ENCODE peak calls at places on chromosomes 4 and X, in seven cellular contexts. One of them, this sample, is unnamed.

GRCh38 chr4:129043523-129043922 is 49.8 kb downstream of the SCLT1 start:
- DNase-seq in mesothelial cell of epicardium: no peak
- DNase-seq in iPS-NIHi11: no peak
- DNase-seq in amniotic stem cell: no peak
- DNase-seq in Calu3: no peak
- DNase-seq in RCC 7860: no peak
- DNase-seq in HT-29: peak; percentile 16
- DNase-seq in this sample: no peak

GRCh38 chr4:39323836-39324235 is 42.3 kb downstream of the RFC1 start:
- DNase-seq in iPS-NIHi11: no peak
- DNase-seq in RCC 7860: no peak
- DNase-seq in mesothelial cell of epicardium: no peak
- DNase-seq in HT-29: no peak
- DNase-seq in Calu3: no peak
- DNase-seq in amniotic stem cell: no peak
- DNase-seq in this sample: no peak

GRCh38 chr4:1767770-1768366 is 25.2 kb upstream of the FGFR3 start:
- DNase-seq in amniotic stem cell: no peak
- DNase-seq in mesothelial cell of epicardium: no peak
- DNase-seq in Calu3: peak; percentile 75
- DNase-seq in RCC 7860: no peak
- DNase-seq in HT-29: peak; percentile 41
- DNase-seq in iPS-NIHi11: peak; percentile 90
- DNase-seq in this sample: no peak

GRCh38 chr4:14749910-14750309 is 252.4 kb upstream of the CPEB2 start:
- DNase-seq in HT-29: peak; percentile 35
- DNase-seq in Calu3: peak; percentile 7
- DNase-seq in amniotic stem cell: no peak
- DNase-seq in mesothelial cell of epicardium: no peak
- DNase-seq in RCC 7860: peak; percentile 17
- DNase-seq in iPS-NIHi11: no peak
- DNase-seq in this sample: no peak

GRCh38 chrX:129574214-129574613 is 34.2 kb downstream of the OCRL start:
- DNase-seq in mesothelial cell of epicardium: no peak
- DNase-seq in HT-29: no peak
- DNase-seq in amniotic stem cell: no peak
- DNase-seq in Calu3: no peak
- DNase-seq in iPS-NIHi11: no peak
- DNase-seq in RCC 7860: no peak
- DNase-seq in this sample: no peak

GRCh38 chr4:93780080-93780479 is 48.5 kb upstream of the ATOH1 start:
- DNase-seq in amniotic stem cell: no peak
- DNase-seq in mesothelial cell of epicardium: no peak
- DNase-seq in iPS-NIHi11: no peak
- DNase-seq in HT-29: no peak
- DNase-seq in Calu3: no peak
- DNase-seq in RCC 7860: no peak
- DNase-seq in this sample: no peak

GRCh38 chr4:1767058-1767769 is 25.9 kb upstream of the FGFR3 start:
- DNase-seq in HT-29: no peak
- DNase-seq in Calu3: peak; percentile 41
- DNase-seq in RCC 7860: no peak
- DNase-seq in iPS-NIHi11: peak; percentile 79
- DNase-seq in amniotic stem cell: no peak
- DNase-seq in mesothelial cell of epicardium: no peak
- DNase-seq in this sample: no peak

GRCh38 chrX:110454336-110454735 is 95.7 kb downstream of the RTL9 start:
- DNase-seq in iPS-NIHi11: no peak
- DNase-seq in HT-29: no peak
- DNase-seq in mesothelial cell of epicardium: no peak
- DNase-seq in Calu3: no peak
- DNase-seq in RCC 7860: no peak
- DNase-seq in amniotic stem cell: no peak
- DNase-seq in this sample: no peak

GRCh38 chr4:93814722-93815121 is 13.8 kb upstream of the ATOH1 start:
- DNase-seq in HT-29: no peak
- DNase-seq in iPS-NIHi11: no peak
- DNase-seq in Calu3: no peak
- DNase-seq in amniotic stem cell: no peak
- DNase-seq in mesothelial cell of epicardium: no peak
- DNase-seq in RCC 7860: no peak
- DNase-seq in this sample: no peak

GRCh38 chrX:155235891-155236290 is 19.6 kb downstream of the VBP1 start:
- DNase-seq in RCC 7860: no peak
- DNase-seq in Calu3: no peak
- DNase-seq in mesothelial cell of epicardium: no peak
- DNase-seq in amniotic stem cell: no peak
- DNase-seq in HT-29: no peak
- DNase-seq in iPS-NIHi11: no peak
- DNase-seq in this sample: no peak

GRCh38 chrX:136588060-136588459 is 56.0 kb downstream of the VGLL1 start:
- DNase-seq in iPS-NIHi11: no peak
- DNase-seq in Calu3: no peak
- DNase-seq in amniotic stem cell: no peak
- DNase-seq in mesothelial cell of epicardium: no peak
- DNase-seq in RCC 7860: no peak
- DNase-seq in HT-29: no peak
- DNase-seq in this sample: no peak

This sample was measured in GM19239.